ENCODE peak calls at places on chromosome 19, in nine cellular contexts. One of them, this sample, is unnamed.

GRCh38 chr19:58398087-58398486 is 2.6 kb downstream of the RNF225 start:
- DNase-seq in activated CD4-positive, alpha-beta T cell treated with anti-CD3 and anti-CD28 coated beads, Interleukin-2, amount 50 U/mL, for 24 hours: no peak
- DNase-seq in uterus: no peak
- DNase-seq in substantia nigra: no peak
- DNase-seq in AG04450: no peak
- DNase-seq in stimulated activated CD8-positive, alpha-beta memory T cell treated with anti-CD3 and anti-CD28 coated beads, Interleukin-12 subunit alpha, Interleukin-12 subunit beta, amount 100 ng/mL, for 1 hour: no peak
- DNase-seq in NCI-H524: no peak
- DNase-seq in MCF 10A: no peak
- DNase-seq in tibial nerve: no peak
- DNase-seq in this sample: no peak

GRCh38 chr19:2569596-2570465 is 93.9 kb downstream of the GADD45B start:
- DNase-seq in activated CD4-positive, alpha-beta T cell treated with anti-CD3 and anti-CD28 coated beads, Interleukin-2, amount 50 U/mL, for 24 hours: no peak
- DNase-seq in uterus: no peak
- DNase-seq in substantia nigra: no peak
- DNase-seq in AG04450: no peak
- DNase-seq in stimulated activated CD8-positive, alpha-beta memory T cell treated with anti-CD3 and anti-CD28 coated beads, Interleukin-12 subunit alpha, Interleukin-12 subunit beta, amount 100 ng/mL, for 1 hour: no peak
- DNase-seq in NCI-H524: no peak
- DNase-seq in MCF 10A: no peak
- DNase-seq in tibial nerve: no peak
- DNase-seq in this sample: no peak

GRCh38 chr19:51702103-51702753 is 9.1 kb downstream of the SPACA6 start:
- DNase-seq in activated CD4-positive, alpha-beta T cell treated with anti-CD3 and anti-CD28 coated beads, Interleukin-2, amount 50 U/mL, for 24 hours: no peak
- DNase-seq in uterus: peak; percentile 88
- DNase-seq in substantia nigra: peak; percentile 33
- DNase-seq in AG04450: no peak
- DNase-seq in stimulated activated CD8-positive, alpha-beta memory T cell treated with anti-CD3 and anti-CD28 coated beads, Interleukin-12 subunit alpha, Interleukin-12 subunit beta, amount 100 ng/mL, for 1 hour: no peak
- DNase-seq in NCI-H524: no peak
- DNase-seq in MCF 10A: peak; percentile 73
- DNase-seq in tibial nerve: peak; percentile 88
- DNase-seq in this sample: no peak

GRCh38 chr19:23521471-23521870 is 126.2 kb upstream of the ZNF91 start:
- DNase-seq in activated CD4-positive, alpha-beta T cell treated with anti-CD3 and anti-CD28 coated beads, Interleukin-2, amount 50 U/mL, for 24 hours: no peak
- DNase-seq in uterus: no peak
- DNase-seq in substantia nigra: no peak
- DNase-seq in AG04450: no peak
- DNase-seq in stimulated activated CD8-positive, alpha-beta memory T cell treated with anti-CD3 and anti-CD28 coated beads, Interleukin-12 subunit alpha, Interleukin-12 subunit beta, amount 100 ng/mL, for 1 hour: no peak
- DNase-seq in NCI-H524: no peak
- DNase-seq in MCF 10A: no peak
- DNase-seq in tibial nerve: no peak
- DNase-seq in this sample: no peak

GRCh38 chr19:55273978-55274707 is 5.8 kb downstream of the HSPBP1 start:
- DNase-seq in activated CD4-positive, alpha-beta T cell treated with anti-CD3 and anti-CD28 coated beads, Interleukin-2, amount 50 U/mL, for 24 hours: no peak
- DNase-seq in uterus: no peak
- DNase-seq in substantia nigra: no peak
- DNase-seq in AG04450: no peak
- DNase-seq in stimulated activated CD8-positive, alpha-beta memory T cell treated with anti-CD3 and anti-CD28 coated beads, Interleukin-12 subunit alpha, Interleukin-12 subunit beta, amount 100 ng/mL, for 1 hour: no peak
- DNase-seq in NCI-H524: no peak
- DNase-seq in MCF 10A: no peak
- DNase-seq in tibial nerve: no peak
- DNase-seq in this sample: no peak

GRCh38 chr19:44643605-44644390 is at the start of gene PVR:
- DNase-seq in activated CD4-positive, alpha-beta T cell treated with anti-CD3 and anti-CD28 coated beads, Interleukin-2, amount 50 U/mL, for 24 hours: peak; percentile 23
- DNase-seq in uterus: peak; percentile 61
- DNase-seq in substantia nigra: peak; percentile 63
- DNase-seq in AG04450: no peak
- DNase-seq in stimulated activated CD8-positive, alpha-beta memory T cell treated with anti-CD3 and anti-CD28 coated beads, Interleukin-12 subunit alpha, Interleukin-12 subunit beta, amount 100 ng/mL, for 1 hour: no peak
- DNase-seq in NCI-H524: peak; percentile 37
- DNase-seq in MCF 10A: peak; percentile 82
- DNase-seq in tibial nerve: no peak
- DNase-seq in this sample: no peak

GRCh38 chr19:12665281-12665573 is 1.3 kb downstream of the MAN2B1 start:
- DNase-seq in activated CD4-positive, alpha-beta T cell treated with anti-CD3 and anti-CD28 coated beads, Interleukin-2, amount 50 U/mL, for 24 hours: peak; percentile 39
- DNase-seq in uterus: no peak
- DNase-seq in substantia nigra: peak; percentile 38
- DNase-seq in AG04450: no peak
- DNase-seq in stimulated activated CD8-positive, alpha-beta memory T cell treated with anti-CD3 and anti-CD28 coated beads, Interleukin-12 subunit alpha, Interleukin-12 subunit beta, amount 100 ng/mL, for 1 hour: no peak
- DNase-seq in NCI-H524: no peak
- DNase-seq in MCF 10A: no peak
- DNase-seq in tibial nerve: no peak
- DNase-seq in this sample: no peak

GRCh38 chr19:4647676-4648644 is 8.6 kb downstream of the TNFAIP8L1 start:
- DNase-seq in activated CD4-positive, alpha-beta T cell treated with anti-CD3 and anti-CD28 coated beads, Interleukin-2, amount 50 U/mL, for 24 hours: no peak
- DNase-seq in uterus: peak; percentile 54
- DNase-seq in substantia nigra: no peak
- DNase-seq in AG04450: no peak
- DNase-seq in stimulated activated CD8-positive, alpha-beta memory T cell treated with anti-CD3 and anti-CD28 coated beads, Interleukin-12 subunit alpha, Interleukin-12 subunit beta, amount 100 ng/mL, for 1 hour: no peak
- DNase-seq in NCI-H524: no peak
- DNase-seq in MCF 10A: no peak
- DNase-seq in tibial nerve: peak; percentile 41
- DNase-seq in this sample: no peak

GRCh38 chr19:56660381-56661105 is 11.0 kb downstream of the ZNF835 start:
- DNase-seq in activated CD4-positive, alpha-beta T cell treated with anti-CD3 and anti-CD28 coated beads, Interleukin-2, amount 50 U/mL, for 24 hours: no peak
- DNase-seq in uterus: peak; percentile 20
- DNase-seq in substantia nigra: no peak
- DNase-seq in AG04450: no peak
- DNase-seq in stimulated activated CD8-positive, alpha-beta memory T cell treated with anti-CD3 and anti-CD28 coated beads, Interleukin-12 subunit alpha, Interleukin-12 subunit beta, amount 100 ng/mL, for 1 hour: no peak
- DNase-seq in NCI-H524: no peak
- DNase-seq in MCF 10A: peak; percentile 0
- DNase-seq in tibial nerve: no peak
- DNase-seq in this sample: no peak

GRCh38 chr19:10138879-10139795 is 19.4 kb upstream of the EIF3G start:
- DNase-seq in activated CD4-positive, alpha-beta T cell treated with anti-CD3 and anti-CD28 coated beads, Interleukin-2, amount 50 U/mL, for 24 hours: no peak
- DNase-seq in uterus: no peak
- DNase-seq in substantia nigra: no peak
- DNase-seq in AG04450: no peak
- DNase-seq in stimulated activated CD8-positive, alpha-beta memory T cell treated with anti-CD3 and anti-CD28 coated beads, Interleukin-12 subunit alpha, Interleukin-12 subunit beta, amount 100 ng/mL, for 1 hour: no peak
- DNase-seq in NCI-H524: no peak
- DNase-seq in MCF 10A: no peak
- DNase-seq in tibial nerve: no peak
- DNase-seq in this sample: no peak

GRCh38 chr19:660793-661426 is 2.1 kb downstream of the RNF126 start:
- DNase-seq in activated CD4-positive, alpha-beta T cell treated with anti-CD3 and anti-CD28 coated beads, Interleukin-2, amount 50 U/mL, for 24 hours: no peak
- DNase-seq in uterus: no peak
- DNase-seq in substantia nigra: no peak
- DNase-seq in AG04450: no peak
- DNase-seq in stimulated activated CD8-positive, alpha-beta memory T cell treated with anti-CD3 and anti-CD28 coated beads, Interleukin-12 subunit alpha, Interleukin-12 subunit beta, amount 100 ng/mL, for 1 hour: no peak
- DNase-seq in NCI-H524: no peak
- DNase-seq in MCF 10A: no peak
- DNase-seq in tibial nerve: no peak
- DNase-seq in this sample: no peak

GRCh38 chr19:45154064-45154827 is 6.5 kb downstream of the NKPD1 start:
- DNase-seq in activated CD4-positive, alpha-beta T cell treated with anti-CD3 and anti-CD28 coated beads, Interleukin-2, amount 50 U/mL, for 24 hours: no peak
- DNase-seq in uterus: no peak
- DNase-seq in substantia nigra: no peak
- DNase-seq in AG04450: no peak
- DNase-seq in stimulated activated CD8-positive, alpha-beta memory T cell treated with anti-CD3 and anti-CD28 coated beads, Interleukin-12 subunit alpha, Interleukin-12 subunit beta, amount 100 ng/mL, for 1 hour: no peak
- DNase-seq in NCI-H524: no peak
- DNase-seq in MCF 10A: peak; percentile 96
- DNase-seq in tibial nerve: no peak
- DNase-seq in this sample: no peak

GRCh38 chr19:48659768-48660167 is 13.0 kb downstream of the NTN5 start:
- DNase-seq in activated CD4-positive, alpha-beta T cell treated with anti-CD3 and anti-CD28 coated beads, Interleukin-2, amount 50 U/mL, for 24 hours: no peak
- DNase-seq in uterus: no peak
- DNase-seq in substantia nigra: no peak
- DNase-seq in AG04450: no peak
- DNase-seq in stimulated activated CD8-positive, alpha-beta memory T cell treated with anti-CD3 and anti-CD28 coated beads, Interleukin-12 subunit alpha, Interleukin-12 subunit beta, amount 100 ng/mL, for 1 hour: no peak
- DNase-seq in NCI-H524: no peak
- DNase-seq in MCF 10A: peak; percentile 65
- DNase-seq in tibial nerve: no peak
- DNase-seq in this sample: no peak

GRCh38 chr19:12648088-12648487 is 18.5 kb downstream of the MAN2B1 start:
- DNase-seq in activated CD4-positive, alpha-beta T cell treated with anti-CD3 and anti-CD28 coated beads, Interleukin-2, amount 50 U/mL, for 24 hours: no peak
- DNase-seq in uterus: peak; percentile 27
- DNase-seq in substantia nigra: no peak
- DNase-seq in AG04450: no peak
- DNase-seq in stimulated activated CD8-positive, alpha-beta memory T cell treated with anti-CD3 and anti-CD28 coated beads, Interleukin-12 subunit alpha, Interleukin-12 subunit beta, amount 100 ng/mL, for 1 hour: no peak
- DNase-seq in NCI-H524: no peak
- DNase-seq in MCF 10A: no peak
- DNase-seq in tibial nerve: no peak
- DNase-seq in this sample: no peak

GRCh38 chr19:20423381-20424207 is 142.0 kb downstream of the ZNF737 start:
- DNase-seq in activated CD4-positive, alpha-beta T cell treated with anti-CD3 and anti-CD28 coated beads, Interleukin-2, amount 50 U/mL, for 24 hours: peak; percentile 17
- DNase-seq in uterus: peak; percentile 39
- DNase-seq in substantia nigra: peak; percentile 33
- DNase-seq in AG04450: no peak
- DNase-seq in stimulated activated CD8-positive, alpha-beta memory T cell treated with anti-CD3 and anti-CD28 coated beads, Interleukin-12 subunit alpha, Interleukin-12 subunit beta, amount 100 ng/mL, for 1 hour: no peak
- DNase-seq in NCI-H524: no peak
- DNase-seq in MCF 10A: no peak
- DNase-seq in tibial nerve: peak; percentile 61
- DNase-seq in this sample: no peak

GRCh38 chr19:54172764-54173699 is at the start of gene TMC4:
- DNase-seq in activated CD4-positive, alpha-beta T cell treated with anti-CD3 and anti-CD28 coated beads, Interleukin-2, amount 50 U/mL, for 24 hours: no peak
- DNase-seq in uterus: no peak
- DNase-seq in substantia nigra: no peak
- DNase-seq in AG04450: no peak
- DNase-seq in stimulated activated CD8-positive, alpha-beta memory T cell treated with anti-CD3 and anti-CD28 coated beads, Interleukin-12 subunit alpha, Interleukin-12 subunit beta, amount 100 ng/mL, for 1 hour: no peak
- DNase-seq in NCI-H524: no peak
- DNase-seq in MCF 10A: peak; percentile 76
- DNase-seq in tibial nerve: no peak
- DNase-seq in this sample: no peak

GRCh38 chr19:3625996-3626472 is 556 bp downstream of the CACTIN start:
- DNase-seq in activated CD4-positive, alpha-beta T cell treated with anti-CD3 and anti-CD28 coated beads, Interleukin-2, amount 50 U/mL, for 24 hours: no peak
- DNase-seq in uterus: no peak
- DNase-seq in substantia nigra: no peak
- DNase-seq in AG04450: no peak
- DNase-seq in stimulated activated CD8-positive, alpha-beta memory T cell treated with anti-CD3 and anti-CD28 coated beads, Interleukin-12 subunit alpha, Interleukin-12 subunit beta, amount 100 ng/mL, for 1 hour: no peak
- DNase-seq in NCI-H524: no peak
- DNase-seq in MCF 10A: no peak
- DNase-seq in tibial nerve: no peak
- DNase-seq in this sample: no peak

GRCh38 chr19:31979949-31980670 is 365.3 kb upstream of the ZNF507 start:
- DNase-seq in activated CD4-positive, alpha-beta T cell treated with anti-CD3 and anti-CD28 coated beads, Interleukin-2, amount 50 U/mL, for 24 hours: no peak
- DNase-seq in uterus: no peak
- DNase-seq in substantia nigra: no peak
- DNase-seq in AG04450: no peak
- DNase-seq in stimulated activated CD8-positive, alpha-beta memory T cell treated with anti-CD3 and anti-CD28 coated beads, Interleukin-12 subunit alpha, Interleukin-12 subunit beta, amount 100 ng/mL, for 1 hour: no peak
- DNase-seq in NCI-H524: no peak
- DNase-seq in MCF 10A: no peak
- DNase-seq in tibial nerve: no peak
- DNase-seq in this sample: no peak

GRCh38 chr19:57656346-57656745 is 12.4 kb upstream of the ZSCAN4 start:
- DNase-seq in activated CD4-positive, alpha-beta T cell treated with anti-CD3 and anti-CD28 coated beads, Interleukin-2, amount 50 U/mL, for 24 hours: no peak
- DNase-seq in uterus: no peak
- DNase-seq in substantia nigra: no peak
- DNase-seq in AG04450: no peak
- DNase-seq in stimulated activated CD8-positive, alpha-beta memory T cell treated with anti-CD3 and anti-CD28 coated beads, Interleukin-12 subunit alpha, Interleukin-12 subunit beta, amount 100 ng/mL, for 1 hour: no peak
- DNase-seq in NCI-H524: no peak
- DNase-seq in MCF 10A: no peak
- DNase-seq in tibial nerve: no peak
- DNase-seq in this sample: no peak

GRCh38 chr19:43983912-43984686 is at the start of gene ZNF155:
- DNase-seq in activated CD4-positive, alpha-beta T cell treated with anti-CD3 and anti-CD28 coated beads, Interleukin-2, amount 50 U/mL, for 24 hours: peak; percentile 71
- DNase-seq in uterus: peak; percentile 88
- DNase-seq in substantia nigra: peak; percentile 93
- DNase-seq in AG04450: peak; percentile 91
- DNase-seq in stimulated activated CD8-positive, alpha-beta memory T cell treated with anti-CD3 and anti-CD28 coated beads, Interleukin-12 subunit alpha, Interleukin-12 subunit beta, amount 100 ng/mL, for 1 hour: peak; percentile 47
- DNase-seq in NCI-H524: peak; percentile 97
- DNase-seq in MCF 10A: peak; percentile 96
- DNase-seq in tibial nerve: peak; percentile 87
- DNase-seq in this sample: peak; percentile 89

GRCh38 chr19:41545547-41545946 is 30.4 kb upstream of the CEACAM21 start:
- DNase-seq in activated CD4-positive, alpha-beta T cell treated with anti-CD3 and anti-CD28 coated beads, Interleukin-2, amount 50 U/mL, for 24 hours: no peak
- DNase-seq in uterus: no peak
- DNase-seq in substantia nigra: no peak
- DNase-seq in AG04450: no peak
- DNase-seq in stimulated activated CD8-positive, alpha-beta memory T cell treated with anti-CD3 and anti-CD28 coated beads, Interleukin-12 subunit alpha, Interleukin-12 subunit beta, amount 100 ng/mL, for 1 hour: no peak
- DNase-seq in NCI-H524: no peak
- DNase-seq in MCF 10A: no peak
- DNase-seq in tibial nerve: no peak
- DNase-seq in this sample: no peak

GRCh38 chr19:1259206-1259872 is 9.8 kb upstream of the CIRBP start:
- DNase-seq in activated CD4-positive, alpha-beta T cell treated with anti-CD3 and anti-CD28 coated beads, Interleukin-2, amount 50 U/mL, for 24 hours: no peak
- DNase-seq in uterus: peak; percentile 67
- DNase-seq in substantia nigra: peak; percentile 41
- DNase-seq in AG04450: no peak
- DNase-seq in stimulated activated CD8-positive, alpha-beta memory T cell treated with anti-CD3 and anti-CD28 coated beads, Interleukin-12 subunit alpha, Interleukin-12 subunit beta, amount 100 ng/mL, for 1 hour: no peak
- DNase-seq in NCI-H524: no peak
- DNase-seq in MCF 10A: peak; percentile 74
- DNase-seq in tibial nerve: no peak
- DNase-seq in this sample: no peak

This sample was measured in skeletal muscle cell.